ENCODE peak calls at places on chromosomes 12 and 14, in nine cellular contexts. L is CD8-positive, alpha-beta memory T cell; H is stimulated activated CD4-positive, alpha-beta T cell treated with anti-CD3 and anti-CD28 coated beads, Interleukin-1b, Interleukin-23, amount 100 ng/mL, for 1 hour; N is G401; O is thoracic aorta; K is HCT116; Y is EH; F is AG08396; D is neuronal stem cell. M is an unnamed sample.

GRCh38 chr14:43168374-43168925 is 1338.6 kb downstream of the FSCB start:
- DNase-seq in N (no peak), L (no peak), Y (no peak), D (no peak), H (no peak), O (no peak), K (no peak), F (no peak), M (no peak)

GRCh38 chr14:61567838-61568571 is 127.3 kb upstream of the HIF1A start:
- DNase-seq in O (no peak), Y (no peak), H (no peak), F (no peak), N (no peak), L (no peak), K (no peak), D (peak), M (no peak)

GRCh38 chr14:105467942-105468471 is 6.6 kb upstream of the CRIP2 start:
- DNase-seq in Y (no peak), F (no peak), D (no peak), N (peak), K (no peak), H (no peak), L (no peak), O (no peak), M (no peak)

GRCh38 chr12:25469861-25470260 is 83.2 kb downstream of the LMNTD1 start:
- DNase-seq in K (no peak), Y (no peak), N (no peak), O (no peak), F (no peak), D (no peak), L (no peak), H (no peak), M (no peak)

GRCh38 chr12:110627500-110628195 is 13.7 kb downstream of the TCTN1 start:
- DNase-seq in L (no peak), F (no peak), H (no peak), Y (no peak), K (no peak), N (no peak), O (no peak), D (no peak), M (no peak)

GRCh38 chr14:97039717-97040363 is 242.7 kb downstream of the VRK1 start:
- DNase-seq in L (no peak), K (no peak), D (no peak), Y (no peak), F (no peak), H (no peak), O (no peak), N (no peak), M (no peak)

GRCh38 chr12:10191865-10192264 is 13.0 kb downstream of the TMEM52B start:
- DNase-seq in D (no peak), H (no peak), L (no peak), F (peak), N (peak), O (no peak), Y (peak), K (no peak), M (no peak)

GRCh38 chr12:89977356-89978185 is 268.9 kb upstream of the ATP2B1 start:
- DNase-seq in D (no peak), F (no peak), L (no peak), Y (peak), K (no peak), N (no peak), H (no peak), O (no peak), M (no peak)

GRCh38 chr14:91264151-91265150 is 19.9 kb upstream of the GPR68 start:
- DNase-seq in H (no peak), D (no peak), L (peak), F (peak), Y (no peak), K (no peak), O (no peak), N (no peak), M (no peak)

GRCh38 chr14:104222396-104223036 is 84.1 kb downstream of the KIF26A start:
- DNase-seq in D (no peak), K (no peak), O (no peak), F (no peak), N (no peak), H (no peak), Y (no peak), L (no peak), M (no peak)

GRCh38 chr12:114665411-114666181 is 18.4 kb downstream of the TBX3 start:
- DNase-seq in F (no peak), O (no peak), L (no peak), N (no peak), K (no peak), D (no peak), Y (peak), H (no peak), M (no peak)

GRCh38 chr12:55974308-55974724 is 438 bp downstream of the RAB5B start:
- DNase-seq in L (no peak), F (peak), Y (peak), D (no peak), H (no peak), K (no peak), N (peak), O (no peak), M (peak)

GRCh38 chr12:46663297-46663696 is 162.5 kb downstream of the SLC38A4 start:
- DNase-seq in Y (no peak), O (no peak), H (no peak), N (no peak), K (no peak), F (no peak), L (no peak), D (no peak), M (no peak)

M was measured in AML-193.